ENCODE peak calls at places on chromosomes 13 and 19, in seven cellular contexts. Y is SK-N-SH, I is H1, V is K562, Q is HepG2, D is HCT116, B is GM12878. R is an unnamed sample.

GRCh38 chr13:30735025-30735967 is at the start of gene ALOX5AP:
- DNase-seq in D (no peak), V (no peak), I (no peak), Q (no peak), Y (no peak), B (peak), R (no peak)

GRCh38 chr13:27012482-27013197 is 159.0 kb downstream of the USP12 start:
- DNase-seq in B (no peak), V (no peak), I (peak), D (no peak), Q (no peak), Y (no peak), R (no peak)

GRCh38 chr19:43560687-43561086 is 14.6 kb downstream of the XRCC1 start:
- DNase-seq in D (no peak), V (peak), Y (no peak), B (no peak), I (no peak), Q (peak), R (no peak)

GRCh38 chr13:112775791-112776279 is 86.0 kb downstream of the ATP11A start:
- DNase-seq in D (no peak), Q (no peak), B (no peak), V (no peak), Y (peak), I (no peak), R (no peak)

GRCh38 chr19:15304140-15304705 is 28.1 kb downstream of the BRD4 start:
- DNase-seq in I (no peak), B (no peak), V (no peak), Q (peak), Y (peak), D (no peak), R (no peak)

GRCh38 chr19:47792616-47793015 is 11.7 kb downstream of the TPRX1 start:
- DNase-seq in Q (no peak), V (no peak), I (no peak), B (no peak), D (no peak), Y (no peak), R (no peak)

GRCh38 chr13:40813662-40814454 is 24.4 kb downstream of the SLC25A15 start:
- DNase-seq in I (peak), Y (peak), V (no peak), Q (peak), B (no peak), D (no peak), R (peak)

GRCh38 chr19:48770734-48771472 is 15.6 kb downstream of the FGF21 start:
- DNase-seq in Q (no peak), D (no peak), B (no peak), Y (no peak), V (no peak), I (no peak), R (no peak)

GRCh38 chr13:103471896-103472295 is 405.7 kb upstream of the SLC10A2 start:
- DNase-seq in B (no peak), D (no peak), V (no peak), Q (no peak), Y (no peak), I (no peak), R (peak)

GRCh38 chr19:10269333-10270179 is 1.4 kb upstream of the ICAM1 start:
- DNase-seq in Y (peak), V (peak), Q (peak), I (peak), D (peak), B (no peak), R (peak)

GRCh38 chr13:93146584-93147292 is 79.9 kb upstream of the GPC6 start:
- DNase-seq in Q (no peak), Y (no peak), B (no peak), D (no peak), V (no peak), I (no peak), R (no peak)

GRCh38 chr19:46351241-46352041 is 4.6 kb downstream of the PPP5C start:
- DNase-seq in I (no peak), D (no peak), Q (no peak), V (no peak), B (no peak), Y (no peak), R (peak)

GRCh38 chr19:8194528-8195275 is 14.5 kb upstream of the CERS4 start:
- DNase-seq in D (no peak), V (peak), Y (no peak), B (no peak), Q (no peak), I (no peak), R (no peak)

GRCh38 chr13:34349091-34349722 is 531.3 kb downstream of the RFC3 start:
- DNase-seq in Q (no peak), D (no peak), I (no peak), Y (no peak), B (no peak), V (no peak), R (no peak)

GRCh38 chr13:33057019-33057785 is 41.0 kb downstream of the KL start:
- DNase-seq in Q (peak), V (no peak), B (no peak), Y (peak), D (no peak), I (no peak), R (peak)

GRCh38 chr19:29807178-29807577 is 4.6 kb upstream of the CCNE1 start:
- DNase-seq in Q (no peak), V (no peak), Y (no peak), D (no peak), B (no peak), I (no peak), R (no peak)

GRCh38 chr13:102951808-102952207 is 106.0 kb downstream of the ERCC5 start:
- DNase-seq in Y (no peak), Q (no peak), V (no peak), I (no peak), B (no peak), D (no peak), R (no peak)

GRCh38 chr19:48398329-48399235 is 5.1 kb downstream of the GRIN2D start:
- DNase-seq in B (no peak), Q (peak), Y (peak), I (peak), D (peak), V (peak), R (no peak)

GRCh38 chr13:97174638-97175037 is 47.5 kb upstream of the MBNL2 start:
- DNase-seq in B (no peak), Y (no peak), D (no peak), Q (no peak), V (no peak), I (no peak), R (no peak)

GRCh38 chr13:44030615-44031014 is 150.9 kb downstream of the LACC1 start:
- DNase-seq in B (no peak), I (no peak), D (no peak), Y (no peak), V (no peak), Q (no peak), R (no peak)

GRCh38 chr13:64459778-64460177 is 2770.4 kb downstream of the PCDH9 start:
- DNase-seq in D (no peak), Q (no peak), B (no peak), I (no peak), Y (no peak), V (no peak), R (no peak)

GRCh38 chr13:50244913-50245574 is 229.8 kb downstream of the KCNRG start:
- DNase-seq in V (peak), I (no peak), Q (peak), D (peak), Y (no peak), B (peak), R (peak)

GRCh38 chr19:35963514-35963913 is 27.3 kb downstream of the LRFN3 start:
- DNase-seq in D (no peak), Y (no peak), V (peak), Q (peak), B (no peak), I (peak), R (peak)

GRCh38 chr13:71865858-71866172 is 1.2 kb downstream of the DACH1 start:
- DNase-seq in B (no peak), D (no peak), Q (no peak), V (no peak), Y (peak), I (no peak), R (no peak)

GRCh38 chr13:108069521-108070210 is 145.7 kb downstream of the LIG4 start:
- DNase-seq in Q (no peak), I (no peak), Y (no peak), V (no peak), B (no peak), D (no peak), R (no peak)

GRCh38 chr19:8352134-8352827 is 9.2 kb upstream of the KANK3 start:
- DNase-seq in Q (no peak), D (no peak), V (no peak), I (no peak), B (no peak), Y (no peak), R (no peak)

GRCh38 chr13:49386664-49387063 is 57.2 kb downstream of the CAB39L start:
- DNase-seq in D (no peak), I (no peak), B (no peak), V (no peak), Q (no peak), Y (no peak), R (no peak)

GRCh38 chr19:18333680-18334079 is 6.7 kb upstream of the PGPEP1 start:
- DNase-seq in Y (no peak), V (no peak), D (no peak), B (no peak), I (no peak), Q (no peak), R (no peak)

GRCh38 chr19:18735752-18736151 is 52.3 kb downstream of the CRTC1 start:
- DNase-seq in V (no peak), D (no peak), B (no peak), Y (no peak), I (no peak), Q (no peak), R (no peak)

GRCh38 chr13:113904411-113904810 is 40.5 kb upstream of the GAS6 start:
- DNase-seq in I (peak), V (no peak), D (no peak), B (no peak), Q (peak), Y (no peak), R (peak)

DNA sequence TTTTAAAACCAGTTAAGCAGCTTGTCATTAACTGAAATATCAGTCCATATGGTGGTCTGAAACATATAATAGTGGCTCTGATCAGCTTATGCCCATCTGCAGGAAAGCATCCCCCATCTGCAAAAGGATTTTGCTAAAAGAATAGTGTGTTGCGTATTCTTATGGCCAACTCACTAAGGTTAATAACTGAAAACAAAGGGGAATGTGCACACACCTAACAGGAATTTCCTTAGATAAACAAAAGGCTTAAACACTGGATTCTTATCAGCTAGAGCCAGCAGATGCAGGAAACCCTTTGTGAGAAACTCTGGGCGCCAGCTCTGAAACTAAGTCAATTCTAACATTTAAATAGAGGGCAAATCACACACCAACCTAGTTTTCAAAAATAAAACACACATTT is 22.1 kb downstream of the VPS36 start:
- DNase-seq in Y (peak), Q (peak), B (no peak), D (no peak), V (no peak), I (no peak), R (peak)
- TF ChIP-seq JUND in Y (no peak), Q (no peak), B (no peak), D (no peak), V (no peak), I (no peak), R (no peak)

GRCh38 chr19:39178296-39179006 is 18.3 kb upstream of the NCCRP1 start:
- DNase-seq in V (no peak), Q (no peak), Y (no peak), D (no peak), B (no peak), I (no peak), R (no peak)
- TF ChIP-seq JUND in V (no peak), Q (no peak), Y (no peak), D (no peak), B (no peak), I (no peak), R (no peak)

GRCh38 chr19:21321996-21322395 is 7.2 kb downstream of the ZNF708 start:
- DNase-seq in Q (no peak), Y (no peak), I (no peak), D (no peak), B (no peak), V (no peak), R (no peak)
- TF ChIP-seq JUND in Q (no peak), Y (no peak), I (no peak), D (no peak), B (no peak), V (no peak), R (no peak)

DNA sequence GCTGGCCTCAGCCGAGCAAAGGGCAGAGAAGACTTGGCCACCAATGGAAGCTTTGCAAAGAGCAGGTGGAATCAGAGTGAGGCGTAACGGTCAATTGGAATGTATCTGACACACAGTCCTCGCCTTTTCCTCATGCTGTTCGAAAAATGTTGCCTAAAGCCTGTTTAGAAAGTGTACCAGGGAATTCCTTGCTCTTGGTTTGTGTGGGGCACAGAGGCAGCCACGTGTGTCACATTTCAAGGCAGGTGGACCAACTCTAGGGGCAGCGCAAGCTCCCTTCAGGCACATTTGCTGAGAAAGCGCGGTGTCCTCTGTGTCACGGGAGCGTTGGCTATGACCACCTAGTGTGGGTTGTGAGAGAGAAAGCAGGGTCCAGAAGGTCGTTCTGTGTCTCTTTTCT is 118.7 kb upstream of the SPATA13 start:
- DNase-seq in Y (no peak), V (no peak), I (no peak), D (no peak), Q (no peak), B (no peak), R (no peak)
- TF ChIP-seq JUND in Y (no peak), V (no peak), I (no peak), D (no peak), Q (no peak), B (no peak), R (no peak)

GRCh38 chr19:12294308-12295158 is at the start of gene ZNF44:
- DNase-seq in B (peak), Y (peak), I (peak), V (peak), D (peak), Q (peak), R (peak)

GRCh38 chr19:12289790-12290065 is 5.0 kb downstream of the ZNF44 start:
- DNase-seq in V (no peak), I (no peak), D (no peak), Y (no peak), B (no peak), Q (no peak), R (no peak)

GRCh38 chr19:12295191-12295590 is 508 bp upstream of the ZNF44 start:
- DNase-seq in D (no peak), V (no peak), Y (no peak), Q (no peak), I (no peak), B (no peak), R (no peak)

DNA sequence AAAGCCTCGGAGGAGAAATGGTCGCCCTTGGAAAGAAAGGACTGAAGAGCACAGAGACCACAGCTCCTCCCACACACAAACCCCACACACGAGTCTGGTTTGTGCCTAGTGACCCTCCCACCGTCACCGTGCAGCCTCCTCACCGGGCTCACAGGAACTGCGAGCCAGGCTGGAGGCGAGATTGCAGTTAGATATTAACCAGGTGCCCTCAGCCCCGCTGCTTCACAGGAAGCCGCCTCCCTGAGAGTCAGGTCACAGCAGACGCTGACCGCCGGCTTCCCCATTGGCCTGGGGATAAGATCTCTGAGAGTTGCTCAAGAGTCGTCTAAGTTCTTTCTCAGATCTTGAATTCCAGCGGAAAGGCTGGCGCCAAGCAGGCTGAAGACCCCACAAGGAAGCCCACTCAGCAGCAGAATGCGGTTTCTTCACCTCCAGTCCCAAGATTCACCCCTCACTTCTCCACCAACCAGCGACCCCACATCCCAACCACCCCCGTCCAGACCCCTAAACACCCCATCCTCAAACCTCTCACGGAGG is 844 bp downstream of the ZNF44 start:
- DNase-seq in B (peak), Q (peak), V (peak), D (peak), I (peak), Y (peak), R (peak)
- TF ChIP-seq JUND in B (no peak), Q (no peak), V (peak), D (no peak), I (no peak), Y (no peak), R (no peak)

DNA sequence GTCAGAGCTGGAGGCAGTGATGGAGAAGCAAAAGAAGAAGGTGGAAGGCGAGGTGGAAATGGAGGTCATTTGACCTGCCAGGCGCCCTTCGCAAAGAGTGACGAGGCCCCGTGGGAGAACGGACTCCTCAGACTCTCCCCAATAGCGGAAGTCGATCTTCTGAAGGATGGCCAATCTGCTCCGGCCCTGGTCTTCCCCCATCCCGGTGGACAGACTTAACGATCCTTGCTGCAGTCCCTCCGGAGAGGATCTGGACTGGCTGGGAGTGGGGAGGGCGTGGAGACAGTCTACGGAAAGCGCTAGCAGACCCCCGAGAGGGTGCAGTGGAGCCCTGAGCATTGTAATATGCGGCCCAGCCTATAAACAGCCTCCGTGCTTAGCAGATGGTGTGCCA is 11.9 kb downstream of the EPS8L1 start:
- DNase-seq in B (no peak), V (no peak), Y (no peak), I (no peak), D (no peak), Q (no peak), R (no peak)
- TF ChIP-seq JUND in B (no peak), V (no peak), Y (no peak), I (no peak), D (no peak), Q (no peak), R (no peak)

DNA sequence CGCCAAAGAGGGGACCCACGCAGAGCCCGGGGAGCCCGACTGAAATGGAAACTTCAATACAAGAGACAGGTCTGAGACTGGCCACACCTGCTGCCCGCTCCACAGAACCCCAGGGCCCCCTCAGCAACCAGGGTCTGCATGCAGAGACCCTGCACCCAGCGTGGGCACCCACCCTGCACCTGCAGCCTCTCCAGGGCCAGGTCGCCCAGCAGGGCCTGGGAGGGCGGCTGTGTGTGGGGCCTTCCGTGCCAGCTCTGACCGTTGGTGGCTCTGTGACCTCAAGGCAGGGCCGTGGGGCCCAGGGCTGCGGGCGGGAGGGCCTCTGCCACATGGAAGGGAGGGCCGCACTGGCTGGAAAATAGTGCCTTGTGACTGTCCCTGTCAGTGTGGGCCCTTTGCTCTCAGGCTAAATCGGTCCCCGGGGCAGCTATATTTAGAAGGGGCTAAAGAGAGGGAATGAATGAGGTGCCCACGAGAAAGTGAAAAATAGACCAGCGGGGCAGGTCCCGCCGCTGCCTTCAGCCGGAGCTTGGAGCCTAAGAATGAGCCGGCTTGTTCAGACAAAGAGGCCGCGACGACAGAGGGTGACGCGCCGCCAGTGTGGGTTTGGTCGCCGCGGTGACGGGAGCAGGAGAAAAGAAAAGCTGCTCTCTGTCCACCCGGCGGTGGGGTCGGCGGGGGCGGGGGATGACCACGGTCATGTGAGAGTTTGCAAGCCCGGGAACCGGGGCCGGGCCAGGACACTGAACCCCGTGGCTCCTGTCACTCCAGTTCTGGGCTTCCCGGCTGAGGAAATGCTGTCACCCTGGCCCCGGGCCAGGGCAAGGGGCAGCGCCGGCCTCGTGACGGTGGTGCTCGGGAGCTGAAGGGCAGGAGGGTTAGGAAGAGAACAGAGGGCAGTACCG is 70.5 kb downstream of the GADD45B start:
- DNase-seq in I (peak), Y (no peak), Q (peak), B (no peak), V (peak), D (no peak), R (peak)
- TF ChIP-seq JUND in I (no peak), Y (no peak), Q (no peak), B (no peak), V (no peak), D (no peak), R (no peak)

GRCh38 chr13:66560189-66560588 is 669.9 kb downstream of the PCDH9 start:
- DNase-seq in Y (no peak), B (no peak), Q (no peak), D (no peak), I (no peak), V (no peak), R (no peak)
- TF ChIP-seq JUND in Y (no peak), B (no peak), Q (no peak), D (no peak), I (no peak), V (no peak), R (no peak)

R was measured in T47D.